ENCODE peak calls at places on chromosome 10, in ten cellular contexts. One of them, this sample, is unnamed.
A peak's percentile ranks its signal among the peaks of the same experiment; 100 is the strongest.

GRCh38 chr10:111481271-111482073 is 404.6 kb downstream of the ADRA2A start:
- DNase-seq in ovary: no peak
- DNase-seq in pancreas: no peak
- DNase-seq in SK-N-SH: no peak
- DNase-seq in cardiac muscle cell: no peak
- DNase-seq in neuronal stem cell: no peak
- DNase-seq in esophagus squamous epithelium: no peak
- DNase-seq in uterus: no peak
- DNase-seq in CD8-positive, alpha-beta memory T cell: no peak
- DNase-seq in IMR-90: no peak
- DNase-seq in this sample: no peak

GRCh38 chr10:110618206-110618605 is 25.9 kb upstream of the RBM20 start:
- DNase-seq in IMR-90: no peak
- DNase-seq in pancreas: no peak
- DNase-seq in uterus: no peak
- DNase-seq in ovary: no peak
- DNase-seq in cardiac muscle cell: no peak
- DNase-seq in SK-N-SH: no peak
- DNase-seq in esophagus squamous epithelium: no peak
- DNase-seq in neuronal stem cell: no peak
- DNase-seq in CD8-positive, alpha-beta memory T cell: no peak
- DNase-seq in this sample: no peak

GRCh38 chr10:85646312-85646711 is 720.3 kb downstream of the GRID1 start:
- DNase-seq in esophagus squamous epithelium: no peak
- DNase-seq in ovary: no peak
- DNase-seq in pancreas: no peak
- DNase-seq in SK-N-SH: no peak
- DNase-seq in IMR-90: no peak
- DNase-seq in CD8-positive, alpha-beta memory T cell: no peak
- DNase-seq in uterus: no peak
- DNase-seq in neuronal stem cell: no peak
- DNase-seq in cardiac muscle cell: no peak
- DNase-seq in this sample: no peak

GRCh38 chr10:3077940-3078630 is 10.7 kb downstream of the PFKP start:
- DNase-seq in CD8-positive, alpha-beta memory T cell: no peak
- DNase-seq in SK-N-SH: no peak
- DNase-seq in IMR-90: no peak
- DNase-seq in esophagus squamous epithelium: no peak
- DNase-seq in pancreas: no peak
- DNase-seq in cardiac muscle cell: no peak
- DNase-seq in neuronal stem cell: no peak
- DNase-seq in ovary: no peak
- DNase-seq in uterus: no peak
- DNase-seq in this sample: no peak

GRCh38 chr10:86592413-86592812 is 61.9 kb upstream of the OPN4 start:
- DNase-seq in neuronal stem cell: no peak
- DNase-seq in cardiac muscle cell: peak; percentile 72
- DNase-seq in pancreas: no peak
- DNase-seq in SK-N-SH: no peak
- DNase-seq in IMR-90: no peak
- DNase-seq in CD8-positive, alpha-beta memory T cell: no peak
- DNase-seq in uterus: no peak
- DNase-seq in ovary: no peak
- DNase-seq in esophagus squamous epithelium: no peak
- DNase-seq in this sample: no peak

GRCh38 chr10:46520941-46521340 is 35.5 kb downstream of the GPRIN2 start:
- DNase-seq in esophagus squamous epithelium: no peak
- DNase-seq in CD8-positive, alpha-beta memory T cell: no peak
- DNase-seq in neuronal stem cell: no peak
- DNase-seq in uterus: peak; percentile 11
- DNase-seq in IMR-90: peak; percentile 62
- DNase-seq in pancreas: no peak
- DNase-seq in cardiac muscle cell: no peak
- DNase-seq in SK-N-SH: peak; percentile 53
- DNase-seq in ovary: peak; percentile 8
- DNase-seq in this sample: peak; percentile 26

GRCh38 chr10:77782328-77783061 is 144.1 kb downstream of the DLG5 start:
- DNase-seq in uterus: no peak
- DNase-seq in pancreas: no peak
- DNase-seq in neuronal stem cell: no peak
- DNase-seq in ovary: no peak
- DNase-seq in SK-N-SH: no peak
- DNase-seq in CD8-positive, alpha-beta memory T cell: no peak
- DNase-seq in cardiac muscle cell: no peak
- DNase-seq in esophagus squamous epithelium: no peak
- DNase-seq in IMR-90: no peak
- DNase-seq in this sample: no peak

GRCh38 chr10:119940487-119940886 is 48.0 kb downstream of the SEC23IP start:
- DNase-seq in cardiac muscle cell: no peak
- DNase-seq in SK-N-SH: no peak
- DNase-seq in esophagus squamous epithelium: no peak
- DNase-seq in pancreas: no peak
- DNase-seq in CD8-positive, alpha-beta memory T cell: no peak
- DNase-seq in neuronal stem cell: no peak
- DNase-seq in ovary: no peak
- DNase-seq in uterus: no peak
- DNase-seq in IMR-90: peak; percentile 31
- DNase-seq in this sample: no peak

GRCh38 chr10:31650010-31650409 is 278.6 kb downstream of the ARHGAP12 start:
- DNase-seq in ovary: peak; percentile 73
- DNase-seq in neuronal stem cell: no peak
- DNase-seq in cardiac muscle cell: no peak
- DNase-seq in pancreas: no peak
- DNase-seq in esophagus squamous epithelium: no peak
- DNase-seq in IMR-90: peak; percentile 92
- DNase-seq in SK-N-SH: peak; percentile 74
- DNase-seq in uterus: peak; percentile 93
- DNase-seq in CD8-positive, alpha-beta memory T cell: no peak
- DNase-seq in this sample: peak; percentile 51

DNA sequence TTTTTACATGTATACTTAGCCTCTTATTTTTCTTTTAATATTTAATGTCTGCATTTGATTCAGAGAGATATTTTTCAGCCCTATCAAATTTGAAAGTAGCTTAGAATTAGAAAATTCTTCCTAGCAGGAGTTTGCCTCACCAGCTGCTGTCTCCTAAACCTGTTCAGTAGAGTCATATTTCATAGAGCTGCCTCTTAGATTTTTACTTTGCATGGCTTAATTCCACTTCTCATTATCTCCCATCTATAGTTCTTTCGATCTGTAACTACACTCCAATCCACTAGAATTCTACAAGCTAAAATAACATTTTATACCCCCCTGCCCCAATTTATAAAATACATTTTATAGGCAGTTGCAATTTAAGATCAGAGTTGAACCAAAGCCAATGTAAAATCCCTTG is 227.0 kb downstream of the ANK3 start:
- DNase-seq in SK-N-SH: no peak
- DNase-seq in CD8-positive, alpha-beta memory T cell: no peak
- DNase-seq in cardiac muscle cell: no peak
- DNase-seq in pancreas: no peak
- DNase-seq in uterus: no peak
- DNase-seq in ovary: no peak
- DNase-seq in IMR-90: no peak
- DNase-seq in neuronal stem cell: no peak
- DNase-seq in esophagus squamous epithelium: no peak
- DNase-seq in this sample: no peak
- H3K27ac ChIP-seq in SK-N-SH: no peak overlapping the region
- H3K27ac ChIP-seq in CD8-positive, alpha-beta memory T cell: no peak overlapping the region
- H3K27ac ChIP-seq in cardiac muscle cell: no peak overlapping the region
- H3K27ac ChIP-seq in pancreas: no peak overlapping the region
- H3K27ac ChIP-seq in uterus: no peak overlapping the region
- H3K27ac ChIP-seq in ovary: no peak overlapping the region
- H3K27ac ChIP-seq in IMR-90: no peak overlapping the region
- H3K27ac ChIP-seq in neuronal stem cell: no peak overlapping the region
- H3K27ac ChIP-seq in esophagus squamous epithelium: no peak overlapping the region
- H3K27ac ChIP-seq in this sample: no peak overlapping the region

DNA sequence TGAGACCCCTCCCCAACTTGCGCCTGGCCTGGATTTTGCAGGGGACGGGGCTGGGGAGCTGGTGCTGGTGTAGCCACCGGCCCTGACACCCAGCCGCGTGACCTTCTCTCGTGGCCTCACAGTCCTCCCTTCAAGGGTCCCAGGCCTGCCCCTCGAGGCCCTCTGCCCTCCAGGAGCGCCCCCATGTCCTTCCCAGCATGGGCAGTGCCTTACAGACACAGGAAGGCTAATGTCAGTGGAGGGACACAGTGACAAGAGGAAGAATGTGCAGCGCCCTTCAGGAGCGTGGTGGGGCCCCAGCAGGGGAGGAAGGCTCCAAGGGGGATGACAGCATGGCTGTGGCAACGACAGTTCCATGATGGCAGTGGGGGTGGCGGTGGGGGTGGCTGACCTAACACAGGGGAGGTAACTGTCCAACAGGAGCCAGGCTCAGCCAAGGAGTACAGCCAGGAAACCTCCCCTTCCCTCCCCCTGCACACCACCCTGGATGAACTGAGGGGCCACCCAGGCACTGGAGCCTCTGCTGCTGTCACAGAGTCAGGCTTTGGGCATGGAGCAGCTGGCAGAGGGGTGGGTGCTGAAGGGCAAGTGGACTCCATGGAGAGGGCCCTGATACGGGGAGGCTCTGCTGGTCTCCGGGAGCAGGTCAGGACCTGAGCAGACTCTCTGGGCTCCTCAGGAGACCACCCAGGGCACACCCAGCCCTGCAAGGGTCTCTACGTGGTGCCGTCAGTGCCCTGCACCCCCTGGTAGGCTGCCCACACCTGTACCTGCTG is 76.0 kb upstream of the RET start:
- DNase-seq in ovary: no peak
- DNase-seq in SK-N-SH: peak; percentile 18
- DNase-seq in IMR-90: no peak
- DNase-seq in uterus: no peak
- DNase-seq in pancreas: no peak
- DNase-seq in CD8-positive, alpha-beta memory T cell: no peak
- DNase-seq in cardiac muscle cell: no peak
- DNase-seq in neuronal stem cell: no peak
- DNase-seq in esophagus squamous epithelium: no peak
- DNase-seq in this sample: no peak
- H3K27ac ChIP-seq in ovary: no peak overlapping the region
- H3K27ac ChIP-seq in SK-N-SH: no peak overlapping the region
- H3K27ac ChIP-seq in IMR-90: no peak overlapping the region
- H3K27ac ChIP-seq in uterus: no peak overlapping the region
- H3K27ac ChIP-seq in pancreas: no peak overlapping the region
- H3K27ac ChIP-seq in CD8-positive, alpha-beta memory T cell: no peak overlapping the region
- H3K27ac ChIP-seq in cardiac muscle cell: no peak overlapping the region
- H3K27ac ChIP-seq in neuronal stem cell: no peak overlapping the region
- H3K27ac ChIP-seq in esophagus squamous epithelium: no peak overlapping the region
- H3K27ac ChIP-seq in this sample: no peak overlapping the region

GRCh38 chr10:103599907-103600306 is 106.4 kb downstream of the NEURL1 start:
- DNase-seq in IMR-90: no peak
- DNase-seq in neuronal stem cell: no peak
- DNase-seq in ovary: no peak
- DNase-seq in SK-N-SH: no peak
- DNase-seq in uterus: no peak
- DNase-seq in cardiac muscle cell: no peak
- DNase-seq in esophagus squamous epithelium: no peak
- DNase-seq in CD8-positive, alpha-beta memory T cell: no peak
- DNase-seq in pancreas: no peak
- DNase-seq in this sample: no peak

GRCh38 chr10:103599211-103599610 is 105.7 kb downstream of the NEURL1 start:
- DNase-seq in CD8-positive, alpha-beta memory T cell: no peak
- DNase-seq in esophagus squamous epithelium: no peak
- DNase-seq in IMR-90: no peak
- DNase-seq in neuronal stem cell: no peak
- DNase-seq in pancreas: no peak
- DNase-seq in cardiac muscle cell: no peak
- DNase-seq in ovary: no peak
- DNase-seq in uterus: no peak
- DNase-seq in SK-N-SH: no peak
- DNase-seq in this sample: peak; percentile 32

GRCh38 chr10:103600956-103601569 is 107.6 kb downstream of the NEURL1 start:
- DNase-seq in cardiac muscle cell: no peak
- DNase-seq in ovary: no peak
- DNase-seq in uterus: no peak
- DNase-seq in esophagus squamous epithelium: no peak
- DNase-seq in neuronal stem cell: no peak
- DNase-seq in SK-N-SH: no peak
- DNase-seq in pancreas: no peak
- DNase-seq in IMR-90: no peak
- DNase-seq in CD8-positive, alpha-beta memory T cell: no peak
- DNase-seq in this sample: no peak

GRCh38 chr10:103600325-103600724 is 106.8 kb downstream of the NEURL1 start:
- DNase-seq in pancreas: no peak
- DNase-seq in cardiac muscle cell: no peak
- DNase-seq in neuronal stem cell: no peak
- DNase-seq in IMR-90: no peak
- DNase-seq in uterus: no peak
- DNase-seq in SK-N-SH: no peak
- DNase-seq in esophagus squamous epithelium: no peak
- DNase-seq in CD8-positive, alpha-beta memory T cell: no peak
- DNase-seq in ovary: no peak
- DNase-seq in this sample: no peak

DNA sequence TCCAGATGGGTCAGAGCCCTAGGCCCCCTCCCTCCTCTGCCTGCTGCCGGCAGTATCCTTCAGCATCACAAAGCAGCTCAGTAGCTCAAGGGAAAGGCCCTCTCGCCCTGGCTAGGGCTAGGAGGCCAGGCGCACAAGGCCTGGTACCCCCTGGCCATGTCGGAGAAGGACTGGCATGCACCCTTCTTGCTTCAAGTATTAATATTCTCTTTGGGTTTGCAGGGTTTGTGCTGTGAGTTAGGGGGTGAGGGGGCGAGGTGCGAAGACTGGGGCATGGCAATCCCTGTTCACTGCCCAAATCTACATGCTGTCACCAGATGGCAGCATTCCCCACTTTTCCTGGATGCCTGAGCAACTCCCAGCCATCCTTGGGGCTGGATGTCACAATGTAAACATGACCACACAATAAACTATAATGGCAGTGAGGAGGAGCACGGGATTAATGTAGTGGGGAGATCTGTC is 105.2 kb downstream of the NEURL1 start:
- DNase-seq in neuronal stem cell: peak; percentile 70
- DNase-seq in esophagus squamous epithelium: no peak
- DNase-seq in IMR-90: peak; percentile 82
- DNase-seq in cardiac muscle cell: peak; percentile 51
- DNase-seq in uterus: peak; percentile 76
- DNase-seq in ovary: peak; percentile 57
- DNase-seq in pancreas: no peak
- DNase-seq in SK-N-SH: peak; percentile 88
- DNase-seq in CD8-positive, alpha-beta memory T cell: no peak
- DNase-seq in this sample: peak; percentile 60
- H3K27ac ChIP-seq in neuronal stem cell: no peak overlapping the region
- H3K27ac ChIP-seq in esophagus squamous epithelium: peak overlapping the region; percentile 45
- H3K27ac ChIP-seq in IMR-90: no peak overlapping the region
- H3K27ac ChIP-seq in cardiac muscle cell: no peak overlapping the region
- H3K27ac ChIP-seq in uterus: peak overlapping the region; percentile 65
- H3K27ac ChIP-seq in ovary: no peak overlapping the region
- H3K27ac ChIP-seq in pancreas: no peak overlapping the region
- H3K27ac ChIP-seq in SK-N-SH: no peak overlapping the region
- H3K27ac ChIP-seq in CD8-positive, alpha-beta memory T cell: no peak overlapping the region
- H3K27ac ChIP-seq in this sample: peak overlapping the region; percentile 37

DNA sequence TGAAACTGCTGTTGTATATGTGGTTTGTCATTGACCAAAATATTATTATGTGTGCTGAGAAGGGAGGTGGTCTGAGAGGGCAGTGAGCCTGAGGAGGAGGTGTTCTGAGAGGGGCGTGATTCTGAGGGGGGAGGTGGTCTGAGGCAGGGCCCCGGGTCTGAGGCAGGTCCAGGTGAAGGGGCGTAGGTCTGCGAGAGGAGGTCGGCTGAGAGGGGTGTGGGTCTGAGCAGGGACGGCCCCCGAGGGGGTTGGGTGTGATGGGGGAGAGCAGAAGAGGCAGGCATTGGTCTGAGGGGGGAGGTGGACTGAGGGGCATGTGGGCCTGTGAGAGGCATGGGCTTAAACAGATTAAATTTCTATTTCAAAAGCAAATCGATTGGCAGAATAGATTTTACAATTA is 32.4 kb downstream of the AKR1C4 start:
- DNase-seq in cardiac muscle cell: no peak
- DNase-seq in neuronal stem cell: no peak
- DNase-seq in SK-N-SH: no peak
- DNase-seq in IMR-90: no peak
- DNase-seq in CD8-positive, alpha-beta memory T cell: no peak
- DNase-seq in pancreas: no peak
- DNase-seq in esophagus squamous epithelium: no peak
- DNase-seq in uterus: no peak
- DNase-seq in ovary: no peak
- DNase-seq in this sample: no peak
- H3K27ac ChIP-seq in cardiac muscle cell: no peak overlapping the region
- H3K27ac ChIP-seq in neuronal stem cell: no peak overlapping the region
- H3K27ac ChIP-seq in SK-N-SH: no peak overlapping the region
- H3K27ac ChIP-seq in IMR-90: no peak overlapping the region
- H3K27ac ChIP-seq in CD8-positive, alpha-beta memory T cell: no peak overlapping the region
- H3K27ac ChIP-seq in pancreas: no peak overlapping the region
- H3K27ac ChIP-seq in esophagus squamous epithelium: no peak overlapping the region
- H3K27ac ChIP-seq in uterus: no peak overlapping the region
- H3K27ac ChIP-seq in ovary: no peak overlapping the region
- H3K27ac ChIP-seq in this sample: no peak overlapping the region

This sample was measured in substantia nigra.